ENCODE peak calls at places on chromosomes 13 and 19, in six cellular contexts. One of them, this sample, is unnamed.

GRCh38 chr13:102830646-102831045 is 15.2 kb upstream of the ERCC5 start:
- DNase-seq in NCI-H187: no peak
- DNase-seq in activated T-helper 2 cell treated with anti-CD3 and anti-CD28 coated beads, Interferon-gamma antibody, Interleukin-2, Interleukin-4, amounts not matched to agents 10 μg/mL and 5 μg/mL and 100 μg/mL, durations not matched to agents 14 hours and 24 hours and 36 hours: no peak
- DNase-seq in fibroblast of the aortic adventitia: peak; percentile 39
- DNase-seq in cardiac muscle cell: peak; percentile 65
- DNase-seq in A673: peak; percentile 48
- DNase-seq in this sample: no peak

GRCh38 chr13:99197257-99197651 is 3.4 kb upstream of the UBAC2 start:
- DNase-seq in NCI-H187: peak; percentile 68
- DNase-seq in activated T-helper 2 cell treated with anti-CD3 and anti-CD28 coated beads, Interferon-gamma antibody, Interleukin-2, Interleukin-4, amounts not matched to agents 10 μg/mL and 5 μg/mL and 100 μg/mL, durations not matched to agents 14 hours and 24 hours and 36 hours: no peak
- DNase-seq in fibroblast of the aortic adventitia: no peak
- DNase-seq in cardiac muscle cell: no peak
- DNase-seq in A673: no peak
- DNase-seq in this sample: no peak

GRCh38 chr13:51148952-51149573 is 38.0 kb upstream of the C13orf42 start:
- DNase-seq in NCI-H187: no peak
- DNase-seq in activated T-helper 2 cell treated with anti-CD3 and anti-CD28 coated beads, Interferon-gamma antibody, Interleukin-2, Interleukin-4, amounts not matched to agents 10 μg/mL and 5 μg/mL and 100 μg/mL, durations not matched to agents 14 hours and 24 hours and 36 hours: no peak
- DNase-seq in fibroblast of the aortic adventitia: peak; percentile 85
- DNase-seq in cardiac muscle cell: peak; percentile 82
- DNase-seq in A673: peak; percentile 90
- DNase-seq in this sample: peak; percentile 42

GRCh38 chr19:33373701-33374405 is at the start of gene CEBPG:
- DNase-seq in NCI-H187: no peak
- DNase-seq in activated T-helper 2 cell treated with anti-CD3 and anti-CD28 coated beads, Interferon-gamma antibody, Interleukin-2, Interleukin-4, amounts not matched to agents 10 μg/mL and 5 μg/mL and 100 μg/mL, durations not matched to agents 14 hours and 24 hours and 36 hours: peak; percentile 51
- DNase-seq in fibroblast of the aortic adventitia: peak; percentile 69
- DNase-seq in cardiac muscle cell: peak; percentile 73
- DNase-seq in A673: peak; percentile 62
- DNase-seq in this sample: peak; percentile 43

GRCh38 chr19:47107201-47107952 is 6.2 kb downstream of the ZC3H4 start:
- DNase-seq in NCI-H187: no peak
- DNase-seq in activated T-helper 2 cell treated with anti-CD3 and anti-CD28 coated beads, Interferon-gamma antibody, Interleukin-2, Interleukin-4, amounts not matched to agents 10 μg/mL and 5 μg/mL and 100 μg/mL, durations not matched to agents 14 hours and 24 hours and 36 hours: peak; percentile 35
- DNase-seq in fibroblast of the aortic adventitia: peak; percentile 41
- DNase-seq in cardiac muscle cell: no peak
- DNase-seq in A673: no peak
- DNase-seq in this sample: no peak

GRCh38 chr19:40718774-40719391 is 2.0 kb downstream of the ITPKC start:
- DNase-seq in NCI-H187: no peak
- DNase-seq in activated T-helper 2 cell treated with anti-CD3 and anti-CD28 coated beads, Interferon-gamma antibody, Interleukin-2, Interleukin-4, amounts not matched to agents 10 μg/mL and 5 μg/mL and 100 μg/mL, durations not matched to agents 14 hours and 24 hours and 36 hours: no peak
- DNase-seq in fibroblast of the aortic adventitia: peak; percentile 44
- DNase-seq in cardiac muscle cell: peak; percentile 49
- DNase-seq in A673: no peak
- DNase-seq in this sample: peak; percentile 65

GRCh38 chr13:60335531-60335930 is 61.5 kb upstream of the TDRD3 start:
- DNase-seq in NCI-H187: no peak
- DNase-seq in activated T-helper 2 cell treated with anti-CD3 and anti-CD28 coated beads, Interferon-gamma antibody, Interleukin-2, Interleukin-4, amounts not matched to agents 10 μg/mL and 5 μg/mL and 100 μg/mL, durations not matched to agents 14 hours and 24 hours and 36 hours: no peak
- DNase-seq in fibroblast of the aortic adventitia: peak; percentile 48
- DNase-seq in cardiac muscle cell: peak; percentile 27
- DNase-seq in A673: peak; percentile 64
- DNase-seq in this sample: peak; percentile 10

GRCh38 chr13:55440465-55441085 is 1700.1 kb upstream of the PRR20A start:
- DNase-seq in NCI-H187: no peak
- DNase-seq in activated T-helper 2 cell treated with anti-CD3 and anti-CD28 coated beads, Interferon-gamma antibody, Interleukin-2, Interleukin-4, amounts not matched to agents 10 μg/mL and 5 μg/mL and 100 μg/mL, durations not matched to agents 14 hours and 24 hours and 36 hours: no peak
- DNase-seq in fibroblast of the aortic adventitia: no peak
- DNase-seq in cardiac muscle cell: no peak
- DNase-seq in A673: no peak
- DNase-seq in this sample: no peak

GRCh38 chr19:19155495-19156219 is 14.4 kb downstream of the MEF2B start:
- DNase-seq in NCI-H187: no peak
- DNase-seq in activated T-helper 2 cell treated with anti-CD3 and anti-CD28 coated beads, Interferon-gamma antibody, Interleukin-2, Interleukin-4, amounts not matched to agents 10 μg/mL and 5 μg/mL and 100 μg/mL, durations not matched to agents 14 hours and 24 hours and 36 hours: no peak
- DNase-seq in fibroblast of the aortic adventitia: no peak
- DNase-seq in cardiac muscle cell: no peak
- DNase-seq in A673: no peak
- DNase-seq in this sample: no peak

GRCh38 chr13:27043013-27043412 is 128.6 kb downstream of the USP12 start:
- DNase-seq in NCI-H187: no peak
- DNase-seq in activated T-helper 2 cell treated with anti-CD3 and anti-CD28 coated beads, Interferon-gamma antibody, Interleukin-2, Interleukin-4, amounts not matched to agents 10 μg/mL and 5 μg/mL and 100 μg/mL, durations not matched to agents 14 hours and 24 hours and 36 hours: no peak
- DNase-seq in fibroblast of the aortic adventitia: peak; percentile 95
- DNase-seq in cardiac muscle cell: peak; percentile 90
- DNase-seq in A673: peak; percentile 83
- DNase-seq in this sample: peak; percentile 87

GRCh38 chr13:69904784-69905183 is 202.8 kb upstream of the ATXN8OS start:
- DNase-seq in NCI-H187: no peak
- DNase-seq in activated T-helper 2 cell treated with anti-CD3 and anti-CD28 coated beads, Interferon-gamma antibody, Interleukin-2, Interleukin-4, amounts not matched to agents 10 μg/mL and 5 μg/mL and 100 μg/mL, durations not matched to agents 14 hours and 24 hours and 36 hours: no peak
- DNase-seq in fibroblast of the aortic adventitia: no peak
- DNase-seq in cardiac muscle cell: no peak
- DNase-seq in A673: no peak
- DNase-seq in this sample: no peak

GRCh38 chr13:22736084-22736767 is 444.6 kb upstream of the SGCG start:
- DNase-seq in NCI-H187: no peak
- DNase-seq in activated T-helper 2 cell treated with anti-CD3 and anti-CD28 coated beads, Interferon-gamma antibody, Interleukin-2, Interleukin-4, amounts not matched to agents 10 μg/mL and 5 μg/mL and 100 μg/mL, durations not matched to agents 14 hours and 24 hours and 36 hours: no peak
- DNase-seq in fibroblast of the aortic adventitia: no peak
- DNase-seq in cardiac muscle cell: no peak
- DNase-seq in A673: no peak
- DNase-seq in this sample: no peak

This sample was measured in kidney glomerular epithelial cell.